ENCODE peak calls at places on chromosomes 1 and 21, in seven cellular contexts. One of them, this sample, is unnamed.

GRCh38 chr21:39182484-39183271 is 573 bp downstream of the PSMG1 start:
- DNase-seq in left ventricle myocardium inferior: no peak
- DNase-seq in upper lobe of right lung: no peak
- DNase-seq in colonic mucosa: peak
- DNase-seq in adrenal gland: peak
- DNase-seq in cardiac fibroblast: peak
- DNase-seq in fibroblast of the aortic adventitia: peak
- DNase-seq in this sample: peak

GRCh38 chr1:31795801-31796621 is 19.8 kb downstream of the SPOCD1 start:
- DNase-seq in left ventricle myocardium inferior: no peak
- DNase-seq in upper lobe of right lung: no peak
- DNase-seq in colonic mucosa: no peak
- DNase-seq in adrenal gland: peak
- DNase-seq in cardiac fibroblast: peak
- DNase-seq in fibroblast of the aortic adventitia: peak
- DNase-seq in this sample: peak

GRCh38 chr1:101410048-101410878 is 173.4 kb downstream of the S1PR1 start:
- DNase-seq in left ventricle myocardium inferior: no peak
- DNase-seq in upper lobe of right lung: no peak
- DNase-seq in colonic mucosa: no peak
- DNase-seq in adrenal gland: no peak
- DNase-seq in cardiac fibroblast: no peak
- DNase-seq in fibroblast of the aortic adventitia: no peak
- DNase-seq in this sample: no peak

GRCh38 chr1:17248781-17249180 is at the start of gene PADI3:
- DNase-seq in left ventricle myocardium inferior: no peak
- DNase-seq in upper lobe of right lung: no peak
- DNase-seq in colonic mucosa: no peak
- DNase-seq in adrenal gland: no peak
- DNase-seq in cardiac fibroblast: no peak
- DNase-seq in fibroblast of the aortic adventitia: no peak
- DNase-seq in this sample: no peak

GRCh38 chr1:150006881-150007401 is 3.6 kb downstream of the OTUD7B start:
- DNase-seq in left ventricle myocardium inferior: no peak
- DNase-seq in upper lobe of right lung: no peak
- DNase-seq in colonic mucosa: no peak
- DNase-seq in adrenal gland: no peak
- DNase-seq in cardiac fibroblast: peak
- DNase-seq in fibroblast of the aortic adventitia: peak
- DNase-seq in this sample: peak

GRCh38 chr1:193763313-193763712 is 576.9 kb upstream of the B3GALT2 start:
- DNase-seq in left ventricle myocardium inferior: no peak
- DNase-seq in upper lobe of right lung: no peak
- DNase-seq in colonic mucosa: no peak
- DNase-seq in adrenal gland: no peak
- DNase-seq in cardiac fibroblast: peak
- DNase-seq in fibroblast of the aortic adventitia: peak
- DNase-seq in this sample: peak

GRCh38 chr1:109807822-109808680 is 44.3 kb upstream of the EPS8L3 start:
- DNase-seq in left ventricle myocardium inferior: no peak
- DNase-seq in upper lobe of right lung: peak
- DNase-seq in colonic mucosa: no peak
- DNase-seq in adrenal gland: no peak
- DNase-seq in cardiac fibroblast: no peak
- DNase-seq in fibroblast of the aortic adventitia: peak
- DNase-seq in this sample: peak

GRCh38 chr1:18599096-18599495 is 31.6 kb upstream of the PAX7 start:
- DNase-seq in left ventricle myocardium inferior: no peak
- DNase-seq in upper lobe of right lung: no peak
- DNase-seq in colonic mucosa: peak
- DNase-seq in adrenal gland: no peak
- DNase-seq in cardiac fibroblast: no peak
- DNase-seq in fibroblast of the aortic adventitia: peak
- DNase-seq in this sample: no peak

GRCh38 chr1:156811171-156811570 is 5.5 kb downstream of the SH2D2A start:
- DNase-seq in left ventricle myocardium inferior: no peak
- DNase-seq in upper lobe of right lung: no peak
- DNase-seq in colonic mucosa: no peak
- DNase-seq in adrenal gland: no peak
- DNase-seq in cardiac fibroblast: no peak
- DNase-seq in fibroblast of the aortic adventitia: no peak
- DNase-seq in this sample: no peak

GRCh38 chr1:27356628-27357280 is 10.0 kb downstream of the MAP3K6 start:
- DNase-seq in left ventricle myocardium inferior: no peak
- DNase-seq in upper lobe of right lung: no peak
- DNase-seq in colonic mucosa: peak
- DNase-seq in adrenal gland: no peak
- DNase-seq in cardiac fibroblast: no peak
- DNase-seq in fibroblast of the aortic adventitia: no peak
- DNase-seq in this sample: no peak

GRCh38 chr1:227776277-227776676 is 39.2 kb upstream of the PRSS38 start:
- DNase-seq in left ventricle myocardium inferior: no peak
- DNase-seq in upper lobe of right lung: peak
- DNase-seq in colonic mucosa: no peak
- DNase-seq in adrenal gland: no peak
- DNase-seq in cardiac fibroblast: peak
- DNase-seq in fibroblast of the aortic adventitia: peak
- DNase-seq in this sample: peak

GRCh38 chr21:31347435-31348032 is 3.5 kb upstream of the TIAM1 start:
- DNase-seq in left ventricle myocardium inferior: no peak
- DNase-seq in upper lobe of right lung: no peak
- DNase-seq in colonic mucosa: no peak
- DNase-seq in adrenal gland: no peak
- DNase-seq in cardiac fibroblast: peak
- DNase-seq in fibroblast of the aortic adventitia: peak
- DNase-seq in this sample: peak

GRCh38 chr1:214071469-214071868 is 83.7 kb downstream of the PROX1 start:
- DNase-seq in left ventricle myocardium inferior: no peak
- DNase-seq in upper lobe of right lung: no peak
- DNase-seq in colonic mucosa: no peak
- DNase-seq in adrenal gland: no peak
- DNase-seq in cardiac fibroblast: no peak
- DNase-seq in fibroblast of the aortic adventitia: no peak
- DNase-seq in this sample: no peak

GRCh38 chr1:108000620-108001105 is 35.7 kb upstream of the VAV3 start:
- DNase-seq in left ventricle myocardium inferior: peak
- DNase-seq in upper lobe of right lung: no peak
- DNase-seq in colonic mucosa: no peak
- DNase-seq in adrenal gland: peak
- DNase-seq in cardiac fibroblast: peak
- DNase-seq in fibroblast of the aortic adventitia: peak
- DNase-seq in this sample: peak

GRCh38 chr1:155186266-155186954 is 12.8 kb downstream of the TRIM46 start:
- DNase-seq in left ventricle myocardium inferior: peak
- DNase-seq in upper lobe of right lung: no peak
- DNase-seq in colonic mucosa: peak
- DNase-seq in adrenal gland: peak
- DNase-seq in cardiac fibroblast: no peak
- DNase-seq in fibroblast of the aortic adventitia: no peak
- DNase-seq in this sample: no peak

GRCh38 chr1:78255378-78255777 is 209.6 kb downstream of the GIPC2 start:
- DNase-seq in left ventricle myocardium inferior: no peak
- DNase-seq in upper lobe of right lung: no peak
- DNase-seq in colonic mucosa: no peak
- DNase-seq in adrenal gland: no peak
- DNase-seq in cardiac fibroblast: no peak
- DNase-seq in fibroblast of the aortic adventitia: no peak
- DNase-seq in this sample: peak

GRCh38 chr1:228903573-228904122 is 168.4 kb downstream of the RHOU start:
- DNase-seq in left ventricle myocardium inferior: no peak
- DNase-seq in upper lobe of right lung: no peak
- DNase-seq in colonic mucosa: no peak
- DNase-seq in adrenal gland: no peak
- DNase-seq in cardiac fibroblast: peak
- DNase-seq in fibroblast of the aortic adventitia: peak
- DNase-seq in this sample: peak

GRCh38 chr1:230808268-230808872 is 60.0 kb downstream of the C1orf198 start:
- DNase-seq in left ventricle myocardium inferior: no peak
- DNase-seq in upper lobe of right lung: no peak
- DNase-seq in colonic mucosa: no peak
- DNase-seq in adrenal gland: no peak
- DNase-seq in cardiac fibroblast: no peak
- DNase-seq in fibroblast of the aortic adventitia: peak
- DNase-seq in this sample: no peak

GRCh38 chr1:203124011-203124410 is 3.5 kb upstream of the ADORA1 start:
- DNase-seq in left ventricle myocardium inferior: no peak
- DNase-seq in upper lobe of right lung: peak
- DNase-seq in colonic mucosa: no peak
- DNase-seq in adrenal gland: no peak
- DNase-seq in cardiac fibroblast: no peak
- DNase-seq in fibroblast of the aortic adventitia: no peak
- DNase-seq in this sample: no peak

GRCh38 chr1:92217721-92218120 is at the start of gene C1orf146:
- DNase-seq in left ventricle myocardium inferior: no peak
- DNase-seq in upper lobe of right lung: no peak
- DNase-seq in colonic mucosa: no peak
- DNase-seq in adrenal gland: no peak
- DNase-seq in cardiac fibroblast: no peak
- DNase-seq in fibroblast of the aortic adventitia: no peak
- DNase-seq in this sample: no peak

GRCh38 chr1:211468595-211468994 is 23.4 kb downstream of the RD3 start:
- DNase-seq in left ventricle myocardium inferior: peak
- DNase-seq in upper lobe of right lung: no peak
- DNase-seq in colonic mucosa: no peak
- DNase-seq in adrenal gland: peak
- DNase-seq in cardiac fibroblast: peak
- DNase-seq in fibroblast of the aortic adventitia: no peak
- DNase-seq in this sample: no peak

GRCh38 chr1:193408782-193409293 is 222.4 kb upstream of the B3GALT2 start:
- DNase-seq in left ventricle myocardium inferior: peak
- DNase-seq in upper lobe of right lung: peak
- DNase-seq in colonic mucosa: peak
- DNase-seq in adrenal gland: peak
- DNase-seq in cardiac fibroblast: peak
- DNase-seq in fibroblast of the aortic adventitia: peak
- DNase-seq in this sample: peak

GRCh38 chr1:198809247-198809646 is 170.4 kb downstream of the PTPRC start:
- DNase-seq in left ventricle myocardium inferior: no peak
- DNase-seq in upper lobe of right lung: no peak
- DNase-seq in colonic mucosa: no peak
- DNase-seq in adrenal gland: no peak
- DNase-seq in cardiac fibroblast: peak
- DNase-seq in fibroblast of the aortic adventitia: peak
- DNase-seq in this sample: peak

DNA sequence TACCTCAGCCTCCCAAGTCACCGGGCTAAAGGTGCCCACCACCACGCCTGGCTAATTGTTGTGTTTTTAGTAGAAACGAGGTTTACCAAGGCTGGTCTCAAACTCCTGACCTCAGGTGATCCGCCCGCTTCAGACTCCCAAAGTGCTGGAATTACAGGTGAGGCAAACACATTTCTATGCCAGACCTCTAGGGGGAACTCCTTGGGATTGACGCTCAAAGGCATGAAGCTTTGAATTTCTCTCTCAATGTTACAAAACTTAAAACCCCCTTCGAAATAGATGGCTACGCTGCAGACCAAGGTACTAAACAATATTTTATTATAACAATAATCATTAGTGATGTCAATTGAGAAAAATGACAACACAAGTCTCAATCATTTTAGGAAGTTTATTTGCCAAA is 330.0 kb downstream of the SETD4 start:
- DNase-seq in left ventricle myocardium inferior: no peak
- DNase-seq in upper lobe of right lung: no peak
- DNase-seq in colonic mucosa: no peak
- DNase-seq in adrenal gland: no peak
- DNase-seq in cardiac fibroblast: no peak
- DNase-seq in fibroblast of the aortic adventitia: no peak
- DNase-seq in this sample: no peak
- TF ChIP-seq CTCF in left ventricle myocardium inferior: no peak
- TF ChIP-seq CTCF in upper lobe of right lung: no peak
- TF ChIP-seq CTCF in colonic mucosa: no peak
- TF ChIP-seq CTCF in adrenal gland: no peak
- TF ChIP-seq CTCF in cardiac fibroblast: no peak
- TF ChIP-seq CTCF in fibroblast of the aortic adventitia: no peak
- TF ChIP-seq CTCF in this sample: no peak

DNA sequence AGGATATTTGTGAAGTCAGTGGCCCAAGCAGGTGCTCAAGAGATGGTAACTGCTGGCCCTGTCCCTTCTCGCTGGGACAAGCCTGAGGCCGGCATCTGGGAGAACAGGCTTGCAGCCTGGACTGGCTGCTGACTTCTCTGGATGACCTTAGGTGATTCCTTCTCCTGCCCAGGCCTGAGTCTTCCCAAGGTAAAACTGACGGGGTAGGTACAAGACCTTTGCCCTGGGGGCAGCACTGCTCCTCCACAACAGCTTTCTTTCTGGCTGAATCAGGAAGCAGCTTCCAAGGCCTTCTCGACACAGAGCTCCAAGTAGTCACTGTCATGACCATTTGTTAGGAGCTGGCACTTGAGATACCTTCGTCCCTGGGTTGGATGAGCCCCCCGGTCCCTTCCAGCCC is 59.6 kb downstream of the DMRTB1 start:
- DNase-seq in left ventricle myocardium inferior: no peak
- DNase-seq in upper lobe of right lung: no peak
- DNase-seq in colonic mucosa: no peak
- DNase-seq in adrenal gland: no peak
- DNase-seq in cardiac fibroblast: no peak
- DNase-seq in fibroblast of the aortic adventitia: no peak
- DNase-seq in this sample: no peak
- H3K4me3 ChIP-seq in left ventricle myocardium inferior: no peak
- H3K4me3 ChIP-seq in upper lobe of right lung: no peak
- H3K4me3 ChIP-seq in colonic mucosa: no peak
- H3K4me3 ChIP-seq in adrenal gland: no peak
- H3K4me3 ChIP-seq in cardiac fibroblast: no peak
- H3K4me3 ChIP-seq in fibroblast of the aortic adventitia: no peak
- H3K4me3 ChIP-seq in this sample: no peak

DNA sequence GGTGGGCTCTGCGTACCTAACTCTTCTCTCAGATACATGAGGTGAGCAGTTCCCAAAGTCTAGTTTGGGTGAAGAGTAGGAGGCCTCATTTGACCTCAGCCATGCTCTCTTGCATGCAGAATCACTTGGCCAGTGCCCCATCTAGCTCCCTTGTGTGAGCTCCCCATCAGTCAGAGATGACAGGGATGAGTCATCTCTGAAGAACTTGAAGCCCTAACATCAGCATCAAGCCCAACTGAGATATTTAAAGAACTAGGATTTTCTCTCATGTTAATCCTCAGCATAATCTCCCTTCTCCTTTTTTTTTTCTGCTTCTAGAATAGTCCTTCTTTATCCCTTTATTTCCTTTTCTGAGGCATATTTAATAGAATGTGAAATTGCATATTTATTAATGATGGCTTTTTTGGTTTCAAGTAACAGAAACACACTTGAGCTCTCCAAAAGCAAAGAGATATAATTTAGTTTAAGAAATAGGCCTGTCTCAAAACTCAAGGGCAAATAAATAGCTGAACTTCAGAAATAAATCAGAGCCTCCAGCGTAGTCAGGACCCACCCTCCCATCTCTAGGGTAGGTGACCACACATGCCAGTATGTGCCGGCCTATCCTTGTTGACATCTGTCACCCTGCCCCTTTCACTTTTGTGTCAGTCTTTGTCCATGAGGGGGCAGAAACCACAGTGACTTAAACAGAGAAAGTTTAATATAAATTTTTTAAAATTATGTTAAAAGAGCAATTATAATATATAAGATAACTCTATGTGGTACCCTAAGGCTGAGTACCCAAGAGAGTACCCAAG is 112.3 kb downstream of the TSEN15 start:
- DNase-seq in left ventricle myocardium inferior: no peak
- DNase-seq in upper lobe of right lung: no peak
- DNase-seq in colonic mucosa: no peak
- DNase-seq in adrenal gland: peak
- DNase-seq in cardiac fibroblast: peak
- DNase-seq in fibroblast of the aortic adventitia: peak
- DNase-seq in this sample: peak
- TF ChIP-seq CTCF in left ventricle myocardium inferior: no peak
- TF ChIP-seq CTCF in upper lobe of right lung: no peak
- TF ChIP-seq CTCF in colonic mucosa: no peak
- TF ChIP-seq CTCF in adrenal gland: no peak
- TF ChIP-seq CTCF in cardiac fibroblast: no peak
- TF ChIP-seq CTCF in fibroblast of the aortic adventitia: no peak
- TF ChIP-seq CTCF in this sample: no peak

GRCh38 chr1:12169442-12170135 is 2.8 kb downstream of the TNFRSF1B start:
- DNase-seq in left ventricle myocardium inferior: no peak
- DNase-seq in upper lobe of right lung: no peak
- DNase-seq in colonic mucosa: no peak
- DNase-seq in adrenal gland: no peak
- DNase-seq in cardiac fibroblast: no peak
- DNase-seq in fibroblast of the aortic adventitia: no peak
- DNase-seq in this sample: no peak
- H3K4me3 ChIP-seq in left ventricle myocardium inferior: peak
- H3K4me3 ChIP-seq in upper lobe of right lung: no peak
- H3K4me3 ChIP-seq in colonic mucosa: peak
- H3K4me3 ChIP-seq in adrenal gland: no peak
- H3K4me3 ChIP-seq in cardiac fibroblast: no peak
- H3K4me3 ChIP-seq in fibroblast of the aortic adventitia: no peak
- H3K4me3 ChIP-seq in this sample: no peak